ENCODE peak calls at places on chromosome 7, in seven cellular contexts. One of them, this sample, is unnamed.

GRCh38 chr7:128032605-128033235 is 1.5 kb upstream of the LRRC4 start:
- DNase-seq in CD8-positive, alpha-beta T cell: no peak
- DNase-seq in OCI-LY7: no peak
- DNase-seq in heart left ventricle: no peak
- DNase-seq in stomach: no peak
- DNase-seq in tibial nerve: no peak
- DNase-seq in neuronal stem cell: peak; percentile 51
- DNase-seq in this sample: no peak

GRCh38 chr7:97064972-97065587 is 40.4 kb upstream of the DLX5 start:
- DNase-seq in CD8-positive, alpha-beta T cell: no peak
- DNase-seq in OCI-LY7: peak; percentile 55
- DNase-seq in heart left ventricle: no peak
- DNase-seq in stomach: no peak
- DNase-seq in tibial nerve: peak; percentile 30
- DNase-seq in neuronal stem cell: peak; percentile 54
- DNase-seq in this sample: no peak

GRCh38 chr7:36155811-36156361 is 2.8 kb downstream of the EEPD1 start:
- DNase-seq in CD8-positive, alpha-beta T cell: no peak
- DNase-seq in OCI-LY7: peak; percentile 7
- DNase-seq in heart left ventricle: peak; percentile 85
- DNase-seq in stomach: peak; percentile 67
- DNase-seq in tibial nerve: no peak
- DNase-seq in neuronal stem cell: no peak
- DNase-seq in this sample: peak; percentile 75

GRCh38 chr7:42494722-42495121 is 257.7 kb upstream of the GLI3 start:
- DNase-seq in CD8-positive, alpha-beta T cell: no peak
- DNase-seq in OCI-LY7: no peak
- DNase-seq in heart left ventricle: peak; percentile 67
- DNase-seq in stomach: no peak
- DNase-seq in tibial nerve: no peak
- DNase-seq in neuronal stem cell: no peak
- DNase-seq in this sample: no peak

GRCh38 chr7:134836447-134836846 is 57.0 kb downstream of the CALD1 start:
- DNase-seq in CD8-positive, alpha-beta T cell: no peak
- DNase-seq in OCI-LY7: no peak
- DNase-seq in heart left ventricle: no peak
- DNase-seq in stomach: no peak
- DNase-seq in tibial nerve: peak; percentile 73
- DNase-seq in neuronal stem cell: no peak
- DNase-seq in this sample: peak; percentile 35

GRCh38 chr7:22576941-22577927 is 77.2 kb upstream of the STEAP1B start:
- DNase-seq in CD8-positive, alpha-beta T cell: no peak
- DNase-seq in OCI-LY7: no peak
- DNase-seq in heart left ventricle: no peak
- DNase-seq in stomach: no peak
- DNase-seq in tibial nerve: peak; percentile 75
- DNase-seq in neuronal stem cell: no peak
- DNase-seq in this sample: peak; percentile 74

GRCh38 chr7:31023877-31024276 is 28.2 kb upstream of the ADCYAP1R1 start:
- DNase-seq in CD8-positive, alpha-beta T cell: no peak
- DNase-seq in OCI-LY7: peak; percentile 5
- DNase-seq in heart left ventricle: no peak
- DNase-seq in stomach: no peak
- DNase-seq in tibial nerve: no peak
- DNase-seq in neuronal stem cell: no peak
- DNase-seq in this sample: no peak

GRCh38 chr7:16171928-16172327 is 249.4 kb downstream of the CRPPA start:
- DNase-seq in CD8-positive, alpha-beta T cell: no peak
- DNase-seq in OCI-LY7: no peak
- DNase-seq in heart left ventricle: no peak
- DNase-seq in stomach: no peak
- DNase-seq in tibial nerve: no peak
- DNase-seq in neuronal stem cell: no peak
- DNase-seq in this sample: no peak

GRCh38 chr7:50307368-50308012 is 3.0 kb downstream of the IKZF1 start:
- DNase-seq in CD8-positive, alpha-beta T cell: peak; percentile 58
- DNase-seq in OCI-LY7: peak; percentile 88
- DNase-seq in heart left ventricle: no peak
- DNase-seq in stomach: no peak
- DNase-seq in tibial nerve: no peak
- DNase-seq in neuronal stem cell: no peak
- DNase-seq in this sample: no peak

GRCh38 chr7:43954524-43955228 is 28.4 kb downstream of the UBE2D4 start:
- DNase-seq in CD8-positive, alpha-beta T cell: no peak
- DNase-seq in OCI-LY7: peak; percentile 68
- DNase-seq in heart left ventricle: no peak
- DNase-seq in stomach: peak; percentile 30
- DNase-seq in tibial nerve: peak; percentile 6
- DNase-seq in neuronal stem cell: no peak
- DNase-seq in this sample: no peak

GRCh38 chr7:111919690-111920179 is 286.5 kb downstream of the DOCK4 start:
- DNase-seq in CD8-positive, alpha-beta T cell: no peak
- DNase-seq in OCI-LY7: no peak
- DNase-seq in heart left ventricle: no peak
- DNase-seq in stomach: no peak
- DNase-seq in tibial nerve: no peak
- DNase-seq in neuronal stem cell: no peak
- DNase-seq in this sample: no peak

GRCh38 chr7:94530114-94530513 is 20.5 kb downstream of the CASD1 start:
- DNase-seq in CD8-positive, alpha-beta T cell: no peak
- DNase-seq in OCI-LY7: no peak
- DNase-seq in heart left ventricle: no peak
- DNase-seq in stomach: no peak
- DNase-seq in tibial nerve: no peak
- DNase-seq in neuronal stem cell: no peak
- DNase-seq in this sample: no peak

GRCh38 chr7:139587535-139587934 is 64.0 kb downstream of the CLEC2L start:
- DNase-seq in CD8-positive, alpha-beta T cell: no peak
- DNase-seq in OCI-LY7: no peak
- DNase-seq in heart left ventricle: no peak
- DNase-seq in stomach: peak; percentile 16
- DNase-seq in tibial nerve: no peak
- DNase-seq in neuronal stem cell: no peak
- DNase-seq in this sample: no peak

GRCh38 chr7:40095226-40095625 is 39.2 kb downstream of the MPLKIP start:
- DNase-seq in CD8-positive, alpha-beta T cell: no peak
- DNase-seq in OCI-LY7: no peak
- DNase-seq in heart left ventricle: no peak
- DNase-seq in stomach: no peak
- DNase-seq in tibial nerve: no peak
- DNase-seq in neuronal stem cell: no peak
- DNase-seq in this sample: no peak

GRCh38 chr7:90568213-90568612 is 27.9 kb upstream of the CDK14 start:
- DNase-seq in CD8-positive, alpha-beta T cell: no peak
- DNase-seq in OCI-LY7: no peak
- DNase-seq in heart left ventricle: no peak
- DNase-seq in stomach: no peak
- DNase-seq in tibial nerve: no peak
- DNase-seq in neuronal stem cell: no peak
- DNase-seq in this sample: no peak

GRCh38 chr7:123209786-123210185 is 10.0 kb upstream of the SLC13A1 start:
- DNase-seq in CD8-positive, alpha-beta T cell: no peak
- DNase-seq in OCI-LY7: no peak
- DNase-seq in heart left ventricle: no peak
- DNase-seq in stomach: peak; percentile 54
- DNase-seq in tibial nerve: no peak
- DNase-seq in neuronal stem cell: no peak
- DNase-seq in this sample: no peak

GRCh38 chr7:131699323-131699722 is 142.9 kb upstream of the PODXL start:
- DNase-seq in CD8-positive, alpha-beta T cell: no peak
- DNase-seq in OCI-LY7: no peak
- DNase-seq in heart left ventricle: no peak
- DNase-seq in stomach: no peak
- DNase-seq in tibial nerve: no peak
- DNase-seq in neuronal stem cell: no peak
- DNase-seq in this sample: no peak

GRCh38 chr7:143321734-143322133 is 5.8 kb downstream of the CLCN1 start:
- DNase-seq in CD8-positive, alpha-beta T cell: no peak
- DNase-seq in OCI-LY7: no peak
- DNase-seq in heart left ventricle: no peak
- DNase-seq in stomach: peak; percentile 45
- DNase-seq in tibial nerve: no peak
- DNase-seq in neuronal stem cell: no peak
- DNase-seq in this sample: no peak

GRCh38 chr7:80488406-80488805 is 23.5 kb downstream of the GNAT3 start:
- DNase-seq in CD8-positive, alpha-beta T cell: no peak
- DNase-seq in OCI-LY7: no peak
- DNase-seq in heart left ventricle: no peak
- DNase-seq in stomach: no peak
- DNase-seq in tibial nerve: no peak
- DNase-seq in neuronal stem cell: no peak
- DNase-seq in this sample: no peak

GRCh38 chr7:44631458-44632115 is 25.2 kb downstream of the OGDH start:
- DNase-seq in CD8-positive, alpha-beta T cell: no peak
- DNase-seq in OCI-LY7: peak; percentile 39
- DNase-seq in heart left ventricle: no peak
- DNase-seq in stomach: no peak
- DNase-seq in tibial nerve: no peak
- DNase-seq in neuronal stem cell: no peak
- DNase-seq in this sample: no peak

GRCh38 chr7:5691536-5692090 is 89.8 kb downstream of the RNF216 start:
- DNase-seq in CD8-positive, alpha-beta T cell: no peak
- DNase-seq in OCI-LY7: no peak
- DNase-seq in heart left ventricle: no peak
- DNase-seq in stomach: no peak
- DNase-seq in tibial nerve: no peak
- DNase-seq in neuronal stem cell: no peak
- DNase-seq in this sample: no peak

GRCh38 chr7:156560075-156560474 is 80.5 kb upstream of the RNF32 start:
- DNase-seq in CD8-positive, alpha-beta T cell: no peak
- DNase-seq in OCI-LY7: no peak
- DNase-seq in heart left ventricle: no peak
- DNase-seq in stomach: no peak
- DNase-seq in tibial nerve: no peak
- DNase-seq in neuronal stem cell: no peak
- DNase-seq in this sample: no peak

DNA sequence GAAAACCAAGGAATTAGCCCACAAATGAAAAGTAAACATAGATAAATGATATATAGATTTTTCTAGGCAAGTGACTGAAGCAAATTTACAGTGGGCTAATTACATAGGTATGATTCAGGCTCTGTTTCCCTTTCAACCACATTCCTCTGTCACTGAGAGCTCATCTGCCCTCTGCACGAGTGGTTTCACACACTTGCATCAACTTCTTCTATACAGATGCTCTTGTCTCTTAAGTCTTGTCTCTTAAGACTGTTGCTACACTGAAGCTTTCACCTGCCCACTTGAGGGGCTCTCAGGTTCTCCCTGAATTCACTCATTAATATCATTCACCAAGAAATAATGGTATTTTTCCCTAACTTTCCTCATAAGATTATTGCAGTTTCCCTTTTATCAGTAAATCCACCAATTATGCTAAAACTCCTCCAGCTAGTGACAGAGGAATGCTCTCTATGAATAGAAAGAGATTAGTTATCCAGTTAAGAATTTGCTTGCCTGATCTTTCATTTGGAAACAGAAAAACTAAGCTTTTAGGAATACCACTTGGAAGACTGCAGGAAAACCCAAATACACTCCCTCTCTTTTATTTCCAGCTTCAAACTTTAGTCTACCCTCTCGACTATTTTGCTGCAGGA is 95.7 kb downstream of the ELAPOR2 start:
- DNase-seq in CD8-positive, alpha-beta T cell: no peak
- DNase-seq in OCI-LY7: no peak
- DNase-seq in heart left ventricle: no peak
- DNase-seq in stomach: no peak
- DNase-seq in tibial nerve: no peak
- DNase-seq in neuronal stem cell: no peak
- DNase-seq in this sample: no peak
- H3K4me1 ChIP-seq in CD8-positive, alpha-beta T cell: no peaks in the 10 kb centered on the region
- H3K4me1 ChIP-seq in OCI-LY7: no peaks in the 10 kb centered on the region
- H3K4me1 ChIP-seq in heart left ventricle: no peaks in the 10 kb centered on the region
- H3K4me1 ChIP-seq in stomach: no peaks in the 10 kb centered on the region
- H3K4me1 ChIP-seq in tibial nerve: no peaks in the 10 kb centered on the region
- H3K4me1 ChIP-seq in neuronal stem cell: peaks cover 13% of the 10 kb centered on the region
- H3K4me1 ChIP-seq in this sample: peaks cover 11% of the 10 kb centered on the region

DNA sequence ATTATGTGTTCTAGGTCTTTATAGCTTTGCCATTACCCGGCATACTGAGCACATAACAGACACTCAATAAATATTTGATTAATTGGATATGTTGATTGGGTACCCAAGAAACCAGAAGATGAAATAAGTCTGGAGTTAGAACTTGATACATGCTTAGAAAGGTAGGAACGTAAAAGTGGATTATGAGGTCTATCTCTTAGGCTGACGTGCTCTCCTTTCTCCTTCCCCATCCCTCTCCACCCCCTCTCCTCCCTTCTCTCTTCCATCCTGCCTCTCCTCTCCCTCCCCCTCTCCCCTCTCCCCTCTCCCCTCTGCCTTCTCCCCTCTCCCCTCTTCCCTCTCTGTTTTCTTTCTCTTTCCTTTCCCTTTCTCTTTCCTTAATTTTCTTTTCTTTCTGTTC is 34.0 kb downstream of the AUTS2 start:
- DNase-seq in CD8-positive, alpha-beta T cell: no peak
- DNase-seq in OCI-LY7: no peak
- DNase-seq in heart left ventricle: no peak
- DNase-seq in stomach: no peak
- DNase-seq in tibial nerve: no peak
- DNase-seq in neuronal stem cell: no peak
- DNase-seq in this sample: no peak
- H3K4me1 ChIP-seq in CD8-positive, alpha-beta T cell: no peaks in the 10 kb centered on the region
- H3K4me1 ChIP-seq in OCI-LY7: peaks cover 33% of the 10 kb centered on the region
- H3K4me1 ChIP-seq in heart left ventricle: peaks cover 13% of the 10 kb centered on the region
- H3K4me1 ChIP-seq in stomach: no peaks in the 10 kb centered on the region
- H3K4me1 ChIP-seq in tibial nerve: peaks cover 3% of the 10 kb centered on the region
- H3K4me1 ChIP-seq in neuronal stem cell: peaks cover 10% of the 10 kb centered on the region
- H3K4me1 ChIP-seq in this sample: no peaks in the 10 kb centered on the region

GRCh38 chr7:24827027-24827426 is 69.8 kb upstream of the GSDME start:
- DNase-seq in CD8-positive, alpha-beta T cell: no peak
- DNase-seq in OCI-LY7: no peak
- DNase-seq in heart left ventricle: no peak
- DNase-seq in stomach: no peak
- DNase-seq in tibial nerve: no peak
- DNase-seq in neuronal stem cell: no peak
- DNase-seq in this sample: no peak
- H3K4me1 ChIP-seq in CD8-positive, alpha-beta T cell: peaks cover 30% of the 10 kb centered on the region
- H3K4me1 ChIP-seq in OCI-LY7: peaks cover 82% of the 10 kb centered on the region
- H3K4me1 ChIP-seq in heart left ventricle: peaks cover 39% of the 10 kb centered on the region
- H3K4me1 ChIP-seq in stomach: peaks cover 23% of the 10 kb centered on the region
- H3K4me1 ChIP-seq in tibial nerve: peaks cover 20% of the 10 kb centered on the region
- H3K4me1 ChIP-seq in neuronal stem cell: peaks cover 2% of the 10 kb centered on the region
- H3K4me1 ChIP-seq in this sample: peaks cover 3% of the 10 kb centered on the region

DNA sequence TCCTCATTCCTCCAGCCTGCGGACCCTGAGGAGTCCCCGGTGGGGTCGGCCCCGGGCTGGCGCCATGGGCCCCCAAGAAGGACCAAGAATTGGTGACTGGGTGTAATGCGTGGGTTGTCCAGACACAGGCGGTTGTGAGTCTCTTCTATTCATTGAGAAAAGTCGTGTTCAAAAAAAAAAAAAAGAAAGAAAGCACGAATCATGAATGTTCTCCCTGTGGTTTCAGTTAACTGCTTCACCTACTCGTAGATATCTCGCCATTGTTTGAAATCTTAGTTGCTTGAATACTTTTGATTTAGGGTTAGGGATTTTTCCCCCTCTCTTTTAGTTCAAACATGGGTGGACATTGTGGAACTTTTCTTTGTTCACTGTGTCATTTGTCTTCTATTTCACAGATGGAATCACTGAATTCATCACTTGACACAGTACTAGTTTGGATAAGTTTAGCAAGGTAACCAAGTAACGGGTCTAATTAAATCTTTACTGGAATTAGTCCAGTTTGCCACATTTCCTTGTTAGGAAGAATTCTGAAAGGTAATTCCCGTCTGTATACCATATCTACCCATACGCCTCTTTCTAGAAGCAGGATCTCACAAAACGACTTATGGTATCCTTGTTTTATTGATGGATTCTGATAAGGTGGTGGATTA is 775 bp downstream of the STARD3NL start:
- DNase-seq in CD8-positive, alpha-beta T cell: no peak
- DNase-seq in OCI-LY7: peak; percentile 46
- DNase-seq in heart left ventricle: no peak
- DNase-seq in stomach: no peak
- DNase-seq in tibial nerve: no peak
- DNase-seq in neuronal stem cell: peak; percentile 12
- DNase-seq in this sample: no peak
- H3K4me1 ChIP-seq in CD8-positive, alpha-beta T cell: peaks cover 24% of the 10 kb centered on the region
- H3K4me1 ChIP-seq in OCI-LY7: peaks cover 11% of the 10 kb centered on the region
- H3K4me1 ChIP-seq in heart left ventricle: peaks cover 42% of the 10 kb centered on the region
- H3K4me1 ChIP-seq in stomach: peaks cover 14% of the 10 kb centered on the region
- H3K4me1 ChIP-seq in tibial nerve: peaks cover 19% of the 10 kb centered on the region
- H3K4me1 ChIP-seq in neuronal stem cell: peaks cover 8% of the 10 kb centered on the region
- H3K4me1 ChIP-seq in this sample: peaks cover 5% of the 10 kb centered on the region